ENCODE peak calls at places on chromosomes 6 and 20, in four cellular contexts. C is HepG2, U is GM12878, W is H1. K is an unnamed sample.

GRCh38 chr6:3392930-3393575 is 63.8 kb downstream of the SLC22A23 start:
- DNase-seq in C (no peak), U (no peak), W (no peak), K (no peak)

GRCh38 chr6:33316603-33317417 is 734 bp downstream of the ZBTB22 start:
- DNase-seq in C (no peak), U (no peak), W (peak; percentile 56), K (no peak)

GRCh38 chr6:161137839-161138544 is 135.9 kb downstream of the AGPAT4 start:
- DNase-seq in C (no peak), U (no peak), W (no peak), K (no peak)

GRCh38 chr6:126308367-126308766 is 31.5 kb upstream of the CENPW start:
- DNase-seq in C (no peak), U (no peak), W (no peak), K (no peak)

GRCh38 chr20:25398363-25399037 is 7.9 kb upstream of the ABHD12 start:
- DNase-seq in C (peak; percentile 34), U (no peak), W (no peak), K (no peak)

GRCh38 chr6:99613398-99613704 is 6.7 kb downstream of the PRDM13 start:
- DNase-seq in C (no peak), U (no peak), W (no peak), K (no peak)

GRCh38 chr6:39189915-39190544 is 39.2 kb downstream of the KCNK5 start:
- DNase-seq in C (peak; percentile 40), U (no peak), W (peak; percentile 79), K (peak; percentile 38)

GRCh38 chr20:61391812-61392520 is 139.9 kb downstream of the CDH4 start:
- DNase-seq in C (no peak), U (no peak), W (peak; percentile 53), K (no peak)

GRCh38 chr6:143955971-143956370 is 52.1 kb downstream of the PLAGL1 start:
- DNase-seq in C (no peak), U (no peak), W (no peak), K (no peak)

GRCh38 chr20:4962257-4962855 is 39.0 kb downstream of the SLC23A2 start:
- DNase-seq in C (no peak), U (no peak), W (no peak), K (no peak)

GRCh38 chr6:20205722-20206154 is 6.5 kb downstream of the MBOAT1 start:
- DNase-seq in C (no peak), U (no peak), W (no peak), K (no peak)

GRCh38 chr6:16476861-16477260 is 238.5 kb downstream of the GMPR start:
- DNase-seq in C (no peak), U (peak; percentile 76), W (no peak), K (no peak)

GRCh38 chr6:16473184-16473907 is 235.0 kb downstream of the GMPR start:
- DNase-seq in C (no peak), U (peak; percentile 93), W (no peak), K (no peak)

GRCh38 chr6:16473908-16474791 is 235.8 kb downstream of the GMPR start:
- DNase-seq in C (no peak), U (peak; percentile 67), W (no peak), K (no peak)

GRCh38 chr6:16477367-16478149 is 239.2 kb downstream of the GMPR start:
- DNase-seq in C (no peak), U (no peak), W (no peak), K (no peak)

GRCh38 chr6:16474834-16475781 is 236.7 kb downstream of the GMPR start:
- DNase-seq in C (no peak), U (no peak), W (no peak), K (no peak)
- H3K9ac ChIP-seq in C (no peak overlapping the region), U (peak overlapping the region; percentile 74), W (no peak overlapping the region), K (no peak overlapping the region)

DNA sequence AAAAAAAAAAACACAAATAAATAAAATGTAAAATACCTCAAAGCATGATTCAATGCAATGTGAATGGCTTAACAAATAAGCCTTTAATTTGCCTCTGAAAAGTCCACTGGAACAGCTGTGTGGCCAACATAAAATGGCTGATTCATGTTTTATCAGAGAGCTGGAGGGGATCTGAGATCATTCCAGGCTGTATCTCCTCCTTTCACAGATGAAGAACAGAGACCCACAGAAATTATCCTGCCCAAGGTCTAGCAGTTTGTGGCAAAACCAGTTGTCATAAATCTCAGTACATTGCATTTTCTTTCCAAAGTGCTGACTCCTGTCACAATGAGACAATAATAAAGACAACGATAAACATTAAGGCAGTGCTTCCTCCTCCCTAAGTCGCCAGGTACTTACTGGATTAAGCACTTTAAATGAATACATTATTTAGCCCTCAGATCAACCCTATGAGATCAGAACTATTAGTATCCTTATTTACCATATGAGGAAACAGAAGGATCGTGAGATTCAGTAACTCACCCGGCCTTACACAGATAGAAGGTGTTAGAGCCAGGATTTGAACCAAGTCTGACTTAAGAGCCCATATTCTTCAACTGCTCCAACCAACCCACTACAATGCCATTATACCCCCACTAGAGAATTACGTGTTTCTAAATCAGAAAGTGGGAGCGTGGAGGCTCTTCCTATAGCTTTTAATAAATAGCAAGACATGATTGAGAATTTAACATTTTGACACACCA is 118.3 kb downstream of the KIF13A start:
- DNase-seq in C (no peak), U (no peak), W (no peak), K (no peak)
- H3K4me1 ChIP-seq in C (peaks cover 20% of the 10 kb centered on the region), U (no peaks in the 10 kb centered on the region), W (no peaks in the 10 kb centered on the region), K (no peaks in the 10 kb centered on the region)

DNA sequence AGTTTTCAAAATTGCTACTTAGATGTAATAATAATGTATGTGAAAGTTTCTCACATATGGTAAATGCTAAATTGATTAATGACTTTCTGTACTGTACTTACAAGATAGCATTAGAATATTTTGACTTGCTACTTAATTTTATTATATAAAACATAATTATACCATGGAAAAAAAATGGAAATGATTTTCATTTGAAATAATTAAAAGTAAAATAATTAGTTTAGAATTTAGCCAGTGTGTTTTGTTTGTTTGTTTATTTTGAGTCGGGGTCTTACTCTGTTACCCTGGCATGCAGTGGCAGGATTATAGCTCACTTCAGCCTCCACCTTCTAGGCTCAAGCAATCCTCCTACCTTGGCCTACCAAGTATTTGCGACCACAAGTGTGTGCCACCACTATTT is 7.1 kb downstream of the STXBP5 start:
- DNase-seq in C (no peak), U (no peak), W (no peak), K (no peak)
- TF ChIP-seq SUZ12 in C (no peak), U (no peak), W (no peak), K (no peak)

GRCh38 chr20:35327074-35327976 is 35.1 kb upstream of the FAM83C start:
- DNase-seq in C (peak; percentile 100), U (no peak), W (no peak), K (no peak)
- H3K9ac ChIP-seq in C (peak overlapping the region; percentile 21), U (no peak overlapping the region), W (no peak overlapping the region), K (no peak overlapping the region)

DNA sequence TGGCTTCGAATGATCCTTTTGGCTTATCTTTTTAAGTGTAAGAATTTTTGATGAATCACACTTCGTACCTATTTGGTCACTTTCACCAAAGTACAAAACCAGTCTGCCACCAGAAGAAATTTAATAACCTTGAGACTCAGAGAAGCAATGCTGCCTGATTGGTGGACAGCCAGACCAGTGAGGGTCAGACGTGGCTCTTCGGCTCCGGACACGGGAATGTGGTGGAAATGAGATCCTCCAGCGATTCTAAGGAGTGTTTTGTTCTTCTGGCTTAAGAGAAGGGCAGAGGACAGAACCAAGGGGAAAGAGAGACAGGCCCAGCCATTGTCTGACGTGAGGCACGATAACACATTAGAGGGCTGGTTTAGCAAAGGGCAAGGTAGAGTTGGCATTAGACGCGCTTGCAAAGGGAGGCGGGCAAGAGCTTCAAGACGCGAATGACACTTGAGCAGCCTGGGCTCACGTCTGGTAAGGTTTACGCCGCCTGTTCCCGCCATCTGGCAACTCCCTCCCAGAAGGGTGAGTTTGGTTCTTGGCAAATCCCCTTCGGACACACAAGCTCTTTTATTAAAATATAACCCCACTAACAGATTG is 49.9 kb upstream of the EZR start:
- DNase-seq in C (no peak), U (peak; percentile 53), W (no peak), K (no peak)
- H3K4me1 ChIP-seq in C (no peaks in the 10 kb centered on the region), U (peaks cover 39% of the 10 kb centered on the region), W (peaks cover 2% of the 10 kb centered on the region), K (no peaks in the 10 kb centered on the region)

GRCh38 chr6:105799051-105799450 is 287.1 kb upstream of the PRDM1 start:
- DNase-seq in C (no peak), U (no peak), W (no peak), K (no peak)

GRCh38 chr6:105797313-105797970 is 288.7 kb upstream of the PRDM1 start:
- DNase-seq in C (no peak), U (no peak), W (no peak), K (no peak)

GRCh38 chr6:105800398-105800797 is 285.7 kb upstream of the PRDM1 start:
- DNase-seq in C (no peak), U (no peak), W (no peak), K (no peak)

GRCh38 chr6:105795913-105796517 is 290.1 kb upstream of the PRDM1 start:
- DNase-seq in C (no peak), U (no peak), W (no peak), K (no peak)

GRCh38 chr6:105798057-105798456 is 288.1 kb upstream of the PRDM1 start:
- DNase-seq in C (no peak), U (no peak), W (no peak), K (no peak)
- TF ChIP-seq SUZ12 in C (no peak), U (no peak), W (no peak), K (no peak)